ENCODE peak calls at places on chromosome 17, in seven cellular contexts. J is A549, Z is mesenchymal stem cell, Q is GM12878, C is IMR-90, G is PC-9, O is endothelial cell of umbilical vein. T is an unnamed sample.

GRCh38 chr17:70394833-70395232 is 225.5 kb downstream of the KCNJ2 start:
- DNase-seq in G (no peak), Z (no peak), C (no peak), Q (no peak), O (no peak), J (no peak), T (no peak)

GRCh38 chr17:1125775-1126120 is 54.0 kb downstream of the ABR start:
- DNase-seq in G (no peak), Z (no peak), C (no peak), Q (no peak), O (no peak), J (no peak), T (no peak)

GRCh38 chr17:81483085-81483861 is 29.3 kb downstream of the ACTG1 start:
- DNase-seq in Z (peak; percentile 56), C (no peak), O (no peak), J (no peak), Q (no peak), G (no peak), T (no peak)

GRCh38 chr17:82216301-82217119 is 3.9 kb upstream of the CCDC57 start:
- DNase-seq in G (peak; percentile 86), C (peak; percentile 81), Z (peak; percentile 69), O (peak; percentile 43), J (peak; percentile 78), Q (peak; percentile 59), T (no peak)

GRCh38 chr17:559699-560378 is 154.8 kb downstream of the VPS53 start:
- DNase-seq in C (peak; percentile 89), J (peak; percentile 53), G (peak; percentile 27), Q (no peak), O (peak; percentile 73), Z (peak; percentile 96), T (no peak)

GRCh38 chr17:80270836-80271235 is 10.2 kb downstream of the RNF213 start:
- DNase-seq in O (no peak), Z (peak; percentile 31), C (no peak), Q (no peak), J (peak; percentile 59), G (peak; percentile 15), T (no peak)

GRCh38 chr17:68450801-68451200 is 6.5 kb downstream of the WIPI1 start:
- DNase-seq in O (no peak), G (no peak), J (no peak), C (no peak), Q (no peak), Z (no peak), T (no peak)

GRCh38 chr17:42679001-42679491 is 2.3 kb upstream of the PLEKHH3 start:
- DNase-seq in O (peak; percentile 28), C (peak; percentile 39), Q (no peak), Z (peak; percentile 79), J (peak; percentile 80), G (peak; percentile 71), T (no peak)

GRCh38 chr17:76586741-76587487 is 1.3 kb upstream of the ST6GALNAC2 start:
- DNase-seq in G (no peak), Z (no peak), C (no peak), J (no peak), O (no peak), Q (no peak), T (no peak)

GRCh38 chr17:62565817-62566216 is 61.7 kb upstream of the MRC2 start:
- DNase-seq in Q (no peak), O (peak; percentile 55), Z (peak; percentile 61), G (no peak), C (peak; percentile 86), J (peak; percentile 47), T (peak; percentile 28)

GRCh38 chr17:49873466-49873865 is 25.6 kb upstream of the TAC4 start:
- DNase-seq in G (no peak), C (no peak), Q (no peak), O (no peak), J (no peak), Z (no peak), T (no peak)

GRCh38 chr17:30234954-30235353 is 543 bp downstream of the SLC6A4 start:
- DNase-seq in Q (peak; percentile 19), C (no peak), G (no peak), J (no peak), O (no peak), Z (no peak), T (no peak)

GRCh38 chr17:6853764-6854442 is 22.4 kb upstream of the TEKT1 start:
- DNase-seq in Z (no peak), J (peak; percentile 73), O (no peak), C (no peak), Q (no peak), G (no peak), T (no peak)

GRCh38 chr17:50052241-50052788 is 3.6 kb upstream of the ITGA3 start:
- DNase-seq in J (no peak), C (no peak), O (no peak), Z (no peak), G (no peak), Q (no peak), T (no peak)

GRCh38 chr17:80732268-80732667 is 187.6 kb downstream of the RPTOR start:
- DNase-seq in C (peak; percentile 74), J (no peak), O (no peak), Z (no peak), Q (no peak), G (no peak), T (no peak)

GRCh38 chr17:44775136-44775837 is 16.5 kb downstream of the ADAM11 start:
- DNase-seq in O (peak; percentile 98), Q (peak; percentile 91), C (peak; percentile 95), G (no peak), Z (peak; percentile 98), J (peak; percentile 99), T (peak; percentile 96)

GRCh38 chr17:8791910-8792270 is 7.3 kb downstream of the MFSD6L start:
- DNase-seq in Z (peak; percentile 52), J (peak; percentile 32), O (peak; percentile 2), C (peak; percentile 51), Q (no peak), G (no peak), T (no peak)

GRCh38 chr17:48645639-48646182 is 19.6 kb upstream of the HOXB9 start:
- DNase-seq in Z (no peak), G (no peak), C (no peak), Q (no peak), O (no peak), J (no peak), T (no peak)

GRCh38 chr17:35022536-35023063 is 40.9 kb downstream of the RFFL start:
- DNase-seq in Q (no peak), G (no peak), O (peak; percentile 95), Z (peak; percentile 97), J (peak; percentile 82), C (peak; percentile 87), T (peak; percentile 44)

GRCh38 chr17:1010586-1010985 is 13.7 kb downstream of the TIMM22 start:
- DNase-seq in J (no peak), O (no peak), C (no peak), G (no peak), Q (no peak), Z (no peak), T (no peak)

GRCh38 chr17:43892672-43892975 is 14.7 kb downstream of the MPP2 start:
- DNase-seq in Q (no peak), Z (no peak), J (no peak), C (no peak), O (no peak), G (no peak), T (no peak)

GRCh38 chr17:65052585-65052984 is 4.0 kb downstream of the GNA13 start:
- DNase-seq in O (no peak), Q (no peak), C (no peak), J (no peak), G (no peak), Z (no peak), T (no peak)

GRCh38 chr17:42133461-42134041 is 10.9 kb downstream of the HSPB9 start:
- DNase-seq in O (no peak), C (no peak), Z (no peak), Q (no peak), G (no peak), J (no peak), T (no peak)

DNA sequence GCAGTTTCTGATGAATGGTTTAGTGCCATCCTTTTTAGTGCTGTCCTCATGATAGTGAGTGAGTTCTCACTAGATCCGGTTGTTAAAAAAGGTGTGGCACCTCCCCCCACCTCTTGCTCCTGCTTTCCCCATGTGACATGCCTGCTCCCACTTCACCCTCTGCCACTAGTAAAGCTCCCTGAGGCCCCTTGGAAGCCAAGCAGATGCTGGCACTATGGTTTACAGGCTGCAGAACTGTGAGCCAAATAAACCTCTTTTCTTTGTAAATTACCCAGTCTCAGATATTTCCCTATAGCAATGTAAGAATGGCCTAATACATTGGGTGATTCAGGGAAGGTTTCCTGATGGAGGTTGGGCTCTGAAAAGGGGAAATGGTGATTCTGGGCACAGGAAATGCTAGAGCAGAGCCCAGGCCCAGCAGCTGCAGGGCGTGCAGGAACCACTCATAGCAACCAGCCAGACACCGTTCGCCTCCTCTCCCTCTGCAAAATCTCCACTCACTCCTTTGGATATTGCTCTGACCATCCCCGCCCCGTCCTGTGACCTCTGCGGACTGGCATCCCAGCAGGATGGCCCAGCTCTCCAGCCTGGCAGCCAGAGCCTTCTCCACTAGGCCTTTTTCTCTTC is 2.6 kb upstream of the ADORA2B start:
- DNase-seq in G (no peak), J (no peak), Q (no peak), O (peak; percentile 50), Z (no peak), C (no peak), T (no peak)
- H3K4me2 ChIP-seq in G (peak overlapping the region; percentile 47), J (no peak overlapping the region), Q (no peak overlapping the region), O (no peak overlapping the region), Z (no peak overlapping the region), C (no peak overlapping the region), T (no peak overlapping the region)

DNA sequence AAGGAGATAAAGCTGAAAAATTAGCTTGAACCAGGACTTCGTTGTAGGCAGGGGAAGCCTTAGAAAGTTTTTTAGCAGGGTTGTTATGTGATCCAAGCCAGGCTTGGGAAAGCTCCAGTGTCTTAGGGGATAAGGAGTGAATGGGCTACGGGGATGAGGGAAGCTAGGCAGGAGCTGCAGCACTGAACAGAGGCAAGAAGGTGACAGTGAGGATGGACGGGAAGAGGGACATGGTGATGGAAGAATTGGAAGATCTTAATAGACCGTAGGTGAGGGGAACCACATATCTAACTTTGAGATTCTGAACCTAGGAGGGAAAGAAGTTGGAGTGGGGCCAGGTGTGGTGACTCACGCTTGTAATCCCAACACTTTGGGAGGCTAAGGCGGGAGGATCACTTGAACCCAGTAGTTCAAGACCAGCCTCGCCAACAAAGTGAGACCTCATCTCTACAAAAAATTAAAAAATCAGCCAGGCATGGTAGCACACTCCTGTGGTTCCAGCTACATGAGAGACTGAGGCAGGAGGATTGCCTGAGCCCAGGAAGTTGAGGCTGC is 3.2 kb downstream of the RHBDL3 start:
- DNase-seq in J (no peak), C (no peak), Z (no peak), G (no peak), O (no peak), Q (no peak), T (no peak)
- H3K4me3 ChIP-seq in J (no peak overlapping the region), C (no peak overlapping the region), Z (no peak overlapping the region), G (no peak overlapping the region), O (no peak overlapping the region), Q (no peak overlapping the region), T (no peak overlapping the region)

DNA sequence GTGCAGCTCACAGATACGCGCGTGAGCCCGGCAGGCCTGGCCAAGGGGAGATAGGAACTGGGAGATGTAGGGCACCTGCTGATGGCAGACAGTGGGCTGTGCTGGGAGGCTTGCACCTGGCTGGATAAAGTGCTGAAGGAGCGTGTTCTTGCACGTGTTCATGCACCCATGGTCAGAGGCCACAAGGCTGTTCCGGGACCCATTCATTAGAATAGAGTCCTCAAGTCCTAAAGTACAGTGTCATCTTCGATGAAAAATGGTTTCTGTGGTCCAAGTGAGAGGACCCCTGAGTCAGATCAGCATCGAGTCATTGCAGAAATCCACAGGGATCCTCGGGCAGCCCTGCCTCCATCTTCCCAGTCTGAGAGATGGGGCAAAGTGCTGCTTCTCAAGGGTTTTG is 236.4 kb downstream of the CCDC182 start:
- DNase-seq in Z (no peak), G (no peak), Q (no peak), C (no peak), J (no peak), O (no peak), T (no peak)
- H3K27ac ChIP-seq in Z (no peak overlapping the region), G (no peak overlapping the region), Q (no peak overlapping the region), C (no peak overlapping the region), J (no peak overlapping the region), O (no peak overlapping the region), T (no peak overlapping the region)

GRCh38 chr17:36703860-36704266 is 102.5 kb downstream of the MRM1 start:
- DNase-seq in O (peak; percentile 21), Q (no peak), J (peak; percentile 22), G (peak; percentile 43), Z (peak; percentile 42), C (peak; percentile 11), T (no peak)
- H3K4me2 ChIP-seq in O (no peak overlapping the region), Q (no peak overlapping the region), J (peak overlapping the region; percentile 62), G (no peak overlapping the region), Z (peak overlapping the region; percentile 66), C (peak overlapping the region; percentile 66), T (no peak overlapping the region)